ENCODE peak calls at places on chromosomes 12 and 14, in nine cellular contexts. One of them, this sample, is unnamed.
A peak's percentile ranks its signal among the peaks of the same experiment; 100 is the strongest.

GRCh38 chr12:120842595-120842994 is 61.6 kb downstream of the SPPL3 start:
- DNase-seq in lung: no peak
- DNase-seq in left lung: no peak
- DNase-seq in NCI-H748 treated with DMSO at 0.1 percent for 48 hours: no peak
- DNase-seq in T-cell: no peak
- DNase-seq in NCI-H774: no peak
- DNase-seq in NB4: peak; percentile 34
- DNase-seq in NAMALWA: no peak
- DNase-seq in left ventricle myocardium superior: no peak
- DNase-seq in this sample: no peak

GRCh38 chr12:132143328-132144071 is 619 bp downstream of the DDX51 start:
- DNase-seq in NAMALWA: no peak
- DNase-seq in left lung: peak; percentile 82
- DNase-seq in NCI-H774: no peak
- DNase-seq in left ventricle myocardium superior: no peak
- DNase-seq in NCI-H748 treated with DMSO at 0.1 percent for 48 hours: no peak
- DNase-seq in NB4: peak; percentile 61
- DNase-seq in lung: no peak
- DNase-seq in T-cell: no peak
- DNase-seq in this sample: peak; percentile 36

GRCh38 chr12:124506145-124506831 is 61.1 kb downstream of the NCOR2 start:
- DNase-seq in NAMALWA: no peak
- DNase-seq in left lung: peak; percentile 93
- DNase-seq in T-cell: no peak
- DNase-seq in NB4: peak; percentile 94
- DNase-seq in left ventricle myocardium superior: peak; percentile 92
- DNase-seq in NCI-H774: no peak
- DNase-seq in lung: peak; percentile 70
- DNase-seq in NCI-H748 treated with DMSO at 0.1 percent for 48 hours: peak; percentile 69
- DNase-seq in this sample: peak; percentile 63

GRCh38 chr12:55815473-55815872 is 2.1 kb downstream of the SARNP start:
- DNase-seq in left lung: no peak
- DNase-seq in NAMALWA: no peak
- DNase-seq in NCI-H774: no peak
- DNase-seq in NCI-H748 treated with DMSO at 0.1 percent for 48 hours: no peak
- DNase-seq in lung: no peak
- DNase-seq in left ventricle myocardium superior: no peak
- DNase-seq in NB4: no peak
- DNase-seq in T-cell: no peak
- DNase-seq in this sample: no peak

GRCh38 chr12:2691340-2692111 is 103.2 kb upstream of the FKBP4 start:
- DNase-seq in NAMALWA: peak; percentile 72
- DNase-seq in NCI-H748 treated with DMSO at 0.1 percent for 48 hours: no peak
- DNase-seq in lung: peak; percentile 27
- DNase-seq in left ventricle myocardium superior: no peak
- DNase-seq in left lung: no peak
- DNase-seq in T-cell: peak; percentile 35
- DNase-seq in NCI-H774: no peak
- DNase-seq in NB4: no peak
- DNase-seq in this sample: no peak

GRCh38 chr14:93544212-93544611 is 113.5 kb downstream of the UNC79 start:
- DNase-seq in NB4: no peak
- DNase-seq in left lung: no peak
- DNase-seq in left ventricle myocardium superior: no peak
- DNase-seq in NCI-H774: no peak
- DNase-seq in T-cell: no peak
- DNase-seq in NCI-H748 treated with DMSO at 0.1 percent for 48 hours: no peak
- DNase-seq in NAMALWA: no peak
- DNase-seq in lung: no peak
- DNase-seq in this sample: no peak

GRCh38 chr12:130879781-130880389 is 8.0 kb downstream of the RAN start:
- DNase-seq in NAMALWA: no peak
- DNase-seq in NB4: peak; percentile 43
- DNase-seq in NCI-H748 treated with DMSO at 0.1 percent for 48 hours: no peak
- DNase-seq in T-cell: no peak
- DNase-seq in NCI-H774: no peak
- DNase-seq in lung: no peak
- DNase-seq in left ventricle myocardium superior: no peak
- DNase-seq in left lung: no peak
- DNase-seq in this sample: peak; percentile 7

GRCh38 chr12:45409966-45410365 is 194.1 kb downstream of the ANO6 start:
- DNase-seq in left lung: no peak
- DNase-seq in lung: no peak
- DNase-seq in T-cell: no peak
- DNase-seq in NB4: no peak
- DNase-seq in NCI-H774: no peak
- DNase-seq in NAMALWA: peak; percentile 46
- DNase-seq in left ventricle myocardium superior: no peak
- DNase-seq in NCI-H748 treated with DMSO at 0.1 percent for 48 hours: no peak
- DNase-seq in this sample: no peak

GRCh38 chr14:68247281-68247680 is 427.7 kb downstream of the RAD51B start:
- DNase-seq in T-cell: no peak
- DNase-seq in left lung: no peak
- DNase-seq in left ventricle myocardium superior: no peak
- DNase-seq in NB4: no peak
- DNase-seq in lung: no peak
- DNase-seq in NCI-H748 treated with DMSO at 0.1 percent for 48 hours: no peak
- DNase-seq in NCI-H774: no peak
- DNase-seq in NAMALWA: no peak
- DNase-seq in this sample: no peak

GRCh38 chr14:102986810-102987579 is 64.5 kb downstream of the AMN start:
- DNase-seq in NAMALWA: no peak
- DNase-seq in NB4: no peak
- DNase-seq in T-cell: no peak
- DNase-seq in left lung: no peak
- DNase-seq in NCI-H774: no peak
- DNase-seq in lung: no peak
- DNase-seq in left ventricle myocardium superior: no peak
- DNase-seq in NCI-H748 treated with DMSO at 0.1 percent for 48 hours: no peak
- DNase-seq in this sample: no peak

GRCh38 chr14:93965287-93965821 is 11.0 kb downstream of the ASB2 start:
- DNase-seq in NCI-H774: no peak
- DNase-seq in left lung: no peak
- DNase-seq in NB4: no peak
- DNase-seq in NCI-H748 treated with DMSO at 0.1 percent for 48 hours: no peak
- DNase-seq in left ventricle myocardium superior: no peak
- DNase-seq in lung: no peak
- DNase-seq in T-cell: no peak
- DNase-seq in NAMALWA: no peak
- DNase-seq in this sample: no peak

GRCh38 chr12:107129315-107129930 is 36.1 kb upstream of the CRY1 start:
- DNase-seq in NAMALWA: no peak
- DNase-seq in NCI-H748 treated with DMSO at 0.1 percent for 48 hours: no peak
- DNase-seq in T-cell: no peak
- DNase-seq in left ventricle myocardium superior: no peak
- DNase-seq in left lung: no peak
- DNase-seq in NB4: no peak
- DNase-seq in NCI-H774: no peak
- DNase-seq in lung: no peak
- DNase-seq in this sample: no peak

GRCh38 chr12:21773799-21774198 is 707 bp downstream of the KCNJ8 start:
- DNase-seq in left ventricle myocardium superior: no peak
- DNase-seq in T-cell: no peak
- DNase-seq in left lung: no peak
- DNase-seq in lung: no peak
- DNase-seq in NB4: no peak
- DNase-seq in NCI-H748 treated with DMSO at 0.1 percent for 48 hours: no peak
- DNase-seq in NAMALWA: no peak
- DNase-seq in NCI-H774: no peak
- DNase-seq in this sample: no peak

GRCh38 chr12:42140901-42141300 is 3.8 kb downstream of the GXYLT1 start:
- DNase-seq in left ventricle myocardium superior: no peak
- DNase-seq in NB4: no peak
- DNase-seq in T-cell: no peak
- DNase-seq in lung: peak; percentile 56
- DNase-seq in NCI-H748 treated with DMSO at 0.1 percent for 48 hours: no peak
- DNase-seq in left lung: no peak
- DNase-seq in NAMALWA: no peak
- DNase-seq in NCI-H774: no peak
- DNase-seq in this sample: no peak

GRCh38 chr12:12582193-12582881 is 19.7 kb upstream of the DUSP16 start:
- DNase-seq in left lung: no peak
- DNase-seq in left ventricle myocardium superior: no peak
- DNase-seq in NB4: no peak
- DNase-seq in NCI-H748 treated with DMSO at 0.1 percent for 48 hours: no peak
- DNase-seq in T-cell: no peak
- DNase-seq in lung: no peak
- DNase-seq in NAMALWA: no peak
- DNase-seq in NCI-H774: no peak
- DNase-seq in this sample: no peak

This sample was measured in NCI-H146.